ENCODE peak calls at places on chromosome 4, in four cellular contexts. E is heart left ventricle, N is IMR-90, L is H1. V is an unnamed sample.

GRCh38 chr4:87322754-87323153 is at the start of gene HSD17B13:
- DNase-seq in E (no peak), N (no peak), L (no peak), V (no peak)

GRCh38 chr4:187663076-187663475 is 332.5 kb upstream of the ZFP42 start:
- DNase-seq in E (no peak), N (peak), L (no peak), V (no peak)

GRCh38 chr4:61532324-61532723 is 332.2 kb downstream of the ADGRL3 start:
- DNase-seq in E (no peak), N (peak), L (no peak), V (no peak)

GRCh38 chr4:69524708-69525107 is 29.0 kb upstream of the UGT2B4 start:
- DNase-seq in E (no peak), N (no peak), L (no peak), V (no peak)

GRCh38 chr4:177283167-177283566 is 26.5 kb upstream of the NEIL3 start:
- DNase-seq in E (no peak), N (peak), L (no peak), V (no peak)

GRCh38 chr4:61517144-61517543 is 317.0 kb downstream of the ADGRL3 start:
- DNase-seq in E (peak), N (no peak), L (peak), V (no peak)

GRCh38 chr4:8517946-8518345 is 62.2 kb upstream of the GPR78 start:
- DNase-seq in E (peak), N (no peak), L (no peak), V (no peak)

GRCh38 chr4:21757281-21757680 is 191.3 kb downstream of the KCNIP4 start:
- DNase-seq in E (no peak), N (no peak), L (no peak), V (no peak)

GRCh38 chr4:42404001-42404400 is 6.7 kb downstream of the SHISA3 start:
- DNase-seq in E (no peak), N (no peak), L (no peak), V (no peak)

GRCh38 chr4:189278559-189279165 is 662.0 kb upstream of the FRG1 start:
- DNase-seq in E (no peak), N (peak), L (no peak), V (no peak)

GRCh38 chr4:146834263-146835034 is 111.2 kb downstream of the TTC29 start:
- DNase-seq in E (no peak), N (no peak), L (no peak), V (no peak)

GRCh38 chr4:56086073-56086521 is 137.4 kb downstream of the CEP135 start:
- DNase-seq in E (no peak), N (no peak), L (peak), V (no peak)

GRCh38 chr4:98864560-98864959 is 64.4 kb downstream of the EIF4E start:
- DNase-seq in E (no peak), N (no peak), L (no peak), V (no peak)

GRCh38 chr4:8547912-8548730 is 32.1 kb upstream of the GPR78 start:
- DNase-seq in E (no peak), N (no peak), L (no peak), V (no peak)

GRCh38 chr4:140793291-140793690 is 37.1 kb upstream of the TBC1D9 start:
- DNase-seq in E (no peak), N (no peak), L (no peak), V (no peak)

GRCh38 chr4:86891785-86892638 is at the start of gene C4orf36:
- DNase-seq in E (peak), N (peak), L (peak), V (peak)

GRCh38 chr4:955161-955921 is 18.0 kb downstream of the DGKQ start:
- DNase-seq in E (no peak), N (no peak), L (no peak), V (no peak)

GRCh38 chr4:119300072-119300387 is 21.9 kb downstream of the FABP2 start:
- DNase-seq in E (peak), N (peak), L (no peak), V (no peak)

DNA sequence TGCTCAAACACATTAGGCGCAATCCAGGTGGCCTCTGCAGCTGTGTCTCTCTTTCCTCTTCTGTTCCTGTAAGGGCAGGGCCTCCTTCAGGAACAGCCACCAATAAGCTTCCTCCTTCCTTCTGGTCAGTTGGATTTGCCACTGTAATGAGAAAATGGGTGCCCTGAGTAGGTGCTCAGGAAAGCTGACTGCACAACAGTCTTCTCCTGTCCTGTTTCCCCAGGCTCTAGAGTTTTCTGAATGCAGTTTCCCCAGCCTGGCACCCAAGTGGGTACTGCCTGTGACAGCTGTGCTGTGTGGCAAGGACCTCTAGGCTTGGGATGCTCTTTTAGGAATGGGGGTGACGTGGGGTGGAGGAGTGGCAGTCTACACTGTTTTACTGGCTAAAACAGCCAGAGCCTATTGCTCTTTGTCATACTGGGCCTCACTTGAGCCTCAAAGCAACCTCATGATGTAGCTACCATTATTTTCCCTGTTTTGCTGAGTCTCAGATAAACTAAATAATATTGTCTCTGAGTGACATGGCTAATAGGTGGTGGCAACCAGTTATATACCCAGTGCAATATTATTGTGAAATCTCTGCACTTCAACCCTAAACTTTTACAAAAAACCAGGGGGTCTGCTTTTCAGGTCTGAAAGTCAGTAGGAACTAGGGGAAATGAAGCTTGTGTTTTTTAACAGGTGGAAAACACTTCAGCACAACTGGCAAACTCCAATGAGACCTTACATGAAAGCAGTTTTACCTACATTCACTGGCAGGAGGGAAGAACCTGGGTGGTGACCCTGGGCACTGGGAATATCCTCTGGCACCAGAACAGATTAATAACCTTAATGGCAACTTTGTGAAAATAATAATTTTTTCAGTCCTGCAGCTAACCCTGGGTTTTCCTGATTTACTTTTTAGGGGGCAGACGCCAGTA is 1.1 kb downstream of the CXCL2 start:
- DNase-seq in E (no peak), N (no peak), L (no peak), V (no peak)
- TF ChIP-seq POLR2A in E (no peak), N (peak), L (no peak), V (no peak)

GRCh38 chr4:94452476-94453300 is 946 bp downstream of the PDLIM5 start:
- DNase-seq in E (peak), N (peak), L (peak), V (no peak)
- TF ChIP-seq POLR2A in E (peak), N (no peak), L (no peak), V (no peak)

DNA sequence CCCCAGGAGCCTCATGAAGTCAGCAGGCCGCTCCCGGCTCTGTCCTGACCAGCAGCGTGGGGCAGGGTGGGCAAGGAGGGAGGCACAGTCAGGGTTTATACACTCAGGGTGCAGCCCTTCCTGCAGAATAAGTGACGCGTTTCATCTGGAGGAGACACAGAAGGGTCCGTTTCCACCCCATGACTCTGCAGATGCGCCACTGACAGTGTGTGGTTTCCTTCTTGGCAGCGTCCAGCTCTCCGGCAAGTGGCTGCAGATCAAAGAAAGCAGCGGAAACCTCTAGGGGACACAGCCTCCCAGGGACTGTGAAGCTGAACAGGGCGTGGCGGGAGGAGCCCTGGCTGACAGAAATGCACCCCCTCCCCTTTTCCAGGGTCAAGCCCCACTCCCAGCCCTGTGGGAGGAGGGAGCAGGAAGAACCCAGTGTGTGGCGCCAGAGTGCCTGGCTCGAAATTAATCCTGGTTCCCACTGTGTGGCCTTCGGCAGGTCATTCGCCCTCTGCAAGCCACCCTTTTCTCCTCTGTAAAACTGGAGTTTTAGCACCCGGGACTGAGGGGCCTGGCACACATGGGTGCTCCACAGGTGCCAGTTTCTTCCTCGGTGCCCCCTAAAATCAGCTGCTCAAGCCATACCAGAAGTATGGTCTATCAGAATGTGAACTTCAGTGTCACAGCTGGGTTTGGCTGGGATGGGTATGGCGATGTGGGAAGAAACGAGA is 17.3 kb upstream of the TBC1D14 start:
- DNase-seq in E (peak), N (peak), L (no peak), V (no peak)
- TF ChIP-seq POLR2A in E (no peak), N (no peak), L (no peak), V (no peak)

GRCh38 chr4:34112573-34112972 is 2131.7 kb downstream of the ARAP2 start:
- DNase-seq in E (no peak), N (no peak), L (no peak), V (no peak)
- TF ChIP-seq POLR2A in E (no peak), N (no peak), L (no peak), V (no peak)

GRCh38 chr4:110005461-110006056 is 92.9 kb downstream of the EGF start:
- DNase-seq in E (no peak), N (peak), L (no peak), V (no peak)
- TF ChIP-seq POLR2A in E (no peak), N (no peak), L (no peak), V (no peak)

GRCh38 chr4:128856246-128856645 is 46.7 kb downstream of the JADE1 start:
- DNase-seq in E (no peak), N (peak), L (no peak), V (no peak)

GRCh38 chr4:128861856-128862518 is 52.5 kb downstream of the JADE1 start:
- DNase-seq in E (peak), N (no peak), L (no peak), V (no peak)

GRCh38 chr4:128855656-128856055 is 46.2 kb downstream of the JADE1 start:
- DNase-seq in E (no peak), N (no peak), L (no peak), V (no peak)

GRCh38 chr4:128859887-128860774 is 50.6 kb downstream of the JADE1 start:
- DNase-seq in E (no peak), N (peak), L (no peak), V (no peak)

GRCh38 chr4:128858875-128859696 is 49.6 kb downstream of the JADE1 start:
- DNase-seq in E (no peak), N (peak), L (no peak), V (no peak)
- TF ChIP-seq POLR2A in E (no peak), N (no peak), L (no peak), V (no peak)

DNA sequence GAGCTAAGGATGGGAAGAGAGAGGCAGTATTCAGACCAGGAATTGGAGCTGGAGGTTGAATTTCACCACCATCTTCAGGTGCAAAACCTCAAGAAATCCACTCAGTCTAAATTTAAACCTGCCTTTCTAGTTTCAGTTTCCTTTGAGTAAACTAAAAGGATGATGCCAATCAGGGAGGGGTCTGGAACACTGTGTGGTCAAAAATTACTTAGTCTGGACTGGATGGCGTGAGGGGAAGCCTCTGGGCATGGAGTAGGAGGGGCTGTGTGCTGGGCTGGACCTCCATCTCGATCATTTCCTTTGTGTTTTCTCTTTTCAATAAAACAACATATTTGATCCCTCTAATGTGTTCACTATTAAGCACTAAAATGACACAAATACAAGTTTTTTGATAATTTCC is 120.1 kb downstream of the GC start:
- DNase-seq in E (no peak), N (no peak), L (no peak), V (no peak)
- TF ChIP-seq POLR2A in E (no peak), N (no peak), L (no peak), V (no peak)

DNA sequence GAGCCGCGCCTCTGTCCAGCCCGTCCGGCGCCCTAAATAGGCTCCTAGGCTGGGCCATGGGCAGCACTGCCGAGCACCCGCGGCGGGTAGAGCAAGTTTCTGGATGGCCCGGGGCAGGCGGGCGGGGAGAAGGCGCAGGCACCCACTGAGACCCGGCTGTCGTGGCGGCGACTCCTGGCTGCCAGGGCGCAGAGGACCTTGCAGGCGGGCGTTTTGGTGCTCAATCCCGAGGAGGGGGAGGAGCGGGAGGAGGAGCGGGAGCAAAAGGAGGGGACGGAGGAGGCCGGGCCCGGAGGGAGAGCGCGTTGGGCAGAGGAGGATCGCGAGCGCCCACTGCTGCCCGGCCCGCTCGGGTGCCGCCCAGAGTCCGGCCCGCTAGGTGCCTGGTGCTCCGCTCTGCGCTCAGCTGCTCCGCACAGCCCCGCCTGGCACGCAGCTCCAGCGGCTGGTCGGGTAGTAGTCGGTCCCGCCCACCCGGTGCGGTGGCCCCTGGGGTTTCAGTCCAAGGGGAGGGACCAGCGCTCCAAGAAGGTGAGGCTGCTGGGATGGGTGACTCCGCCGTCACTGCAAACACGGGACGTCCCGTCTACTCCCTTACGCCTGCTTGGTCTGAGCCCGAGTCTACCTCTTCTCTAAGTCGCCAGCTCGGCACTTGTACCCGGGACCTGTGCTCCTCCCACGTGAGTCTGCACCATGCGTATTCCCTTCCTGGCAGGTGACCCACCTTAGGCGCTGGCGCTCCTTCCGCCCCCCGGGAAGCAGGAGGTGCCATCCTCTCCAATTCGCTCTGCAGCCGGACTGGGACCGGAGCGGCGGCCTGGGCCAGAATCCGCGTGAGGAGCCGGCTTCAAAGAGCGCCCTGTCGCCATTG is at the start of gene HS3ST1:
- DNase-seq in E (peak), N (peak), L (peak), V (peak)
- TF ChIP-seq POLR2A in E (no peak), N (no peak), L (no peak), V (no peak)

DNA sequence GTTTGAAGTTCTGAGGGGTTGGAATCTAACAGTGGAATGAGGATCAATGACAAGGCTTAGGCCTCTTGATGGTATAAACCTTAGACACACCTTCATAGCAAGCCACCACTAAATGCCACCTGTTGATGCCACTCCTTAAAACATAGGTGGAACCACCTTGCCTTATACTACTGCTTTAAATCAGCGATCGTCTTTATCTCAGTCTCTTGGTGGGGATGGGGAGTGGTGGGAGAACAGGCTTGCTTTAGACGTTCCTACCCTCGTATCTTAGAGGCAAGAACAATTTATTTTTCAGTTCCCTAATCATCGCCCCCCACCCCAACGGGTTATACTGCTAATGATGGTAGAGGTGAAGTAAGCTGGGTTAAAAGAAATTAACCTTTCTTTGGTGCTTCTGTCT is 1.3 kb downstream of the RAB33B start:
- DNase-seq in E (no peak), N (no peak), L (no peak), V (no peak)
- TF ChIP-seq POLR2A in E (no peak), N (no peak), L (no peak), V (no peak)

V was measured in GM12891.